ENCODE peak calls at places on chromosomes 4 and X, in four cellular contexts. One of them, this sample, is unnamed.

GRCh38 chr4:7067523-7068278 is at the start of gene GRPEL1:
- DNase-seq in astrocyte of the spinal cord: peak
- DNase-seq in mucosa of descending colon: peak
- DNase-seq in right atrium auricular region: peak
- DNase-seq in this sample: peak

GRCh38 chr4:66465111-66465510 is 794.8 kb upstream of the EPHA5 start:
- DNase-seq in astrocyte of the spinal cord: peak
- DNase-seq in mucosa of descending colon: no peak
- DNase-seq in right atrium auricular region: no peak
- DNase-seq in this sample: peak

GRCh38 chrX:65596270-65596669 is 61.7 kb upstream of the LAS1L start:
- DNase-seq in astrocyte of the spinal cord: peak
- DNase-seq in mucosa of descending colon: peak
- DNase-seq in right atrium auricular region: no peak
- DNase-seq in this sample: peak

GRCh38 chrX:11557120-11557519 is 108.6 kb downstream of the ARHGAP6 start:
- DNase-seq in astrocyte of the spinal cord: peak
- DNase-seq in mucosa of descending colon: no peak
- DNase-seq in right atrium auricular region: no peak
- DNase-seq in this sample: peak

GRCh38 chrX:107753186-107753585 is 22.4 kb downstream of the TSC22D3 start:
- DNase-seq in astrocyte of the spinal cord: no peak
- DNase-seq in mucosa of descending colon: no peak
- DNase-seq in right atrium auricular region: no peak
- DNase-seq in this sample: no peak

GRCh38 chrX:71111141-71111843 is at the start of gene IL2RG:
- DNase-seq in astrocyte of the spinal cord: no peak
- DNase-seq in mucosa of descending colon: peak
- DNase-seq in right atrium auricular region: no peak
- DNase-seq in this sample: no peak

GRCh38 chrX:24838624-24839023 is 144.9 kb downstream of the POLA1 start:
- DNase-seq in astrocyte of the spinal cord: peak
- DNase-seq in mucosa of descending colon: peak
- DNase-seq in right atrium auricular region: no peak
- DNase-seq in this sample: peak

GRCh38 chr4:152850377-152850776 is 70.6 kb downstream of the ARFIP1 start:
- DNase-seq in astrocyte of the spinal cord: no peak
- DNase-seq in mucosa of descending colon: peak
- DNase-seq in right atrium auricular region: no peak
- DNase-seq in this sample: peak

GRCh38 chr4:151166662-151167061 is 67.2 kb downstream of the RPS3A start:
- DNase-seq in astrocyte of the spinal cord: no peak
- DNase-seq in mucosa of descending colon: no peak
- DNase-seq in right atrium auricular region: no peak
- DNase-seq in this sample: no peak

GRCh38 chr4:7571736-7572135 is 137.0 kb upstream of the PSAPL1 start:
- DNase-seq in astrocyte of the spinal cord: no peak
- DNase-seq in mucosa of descending colon: no peak
- DNase-seq in right atrium auricular region: no peak
- DNase-seq in this sample: no peak

GRCh38 chrX:68795741-68796140 is 33.1 kb upstream of the EFNB1 start:
- DNase-seq in astrocyte of the spinal cord: no peak
- DNase-seq in mucosa of descending colon: no peak
- DNase-seq in right atrium auricular region: no peak
- DNase-seq in this sample: no peak

GRCh38 chr4:91837608-91838029 is 466.1 kb upstream of the GRID2 start:
- DNase-seq in astrocyte of the spinal cord: peak
- DNase-seq in mucosa of descending colon: no peak
- DNase-seq in right atrium auricular region: no peak
- DNase-seq in this sample: peak

GRCh38 chr4:92339671-92340070 is 35.9 kb downstream of the GRID2 start:
- DNase-seq in astrocyte of the spinal cord: no peak
- DNase-seq in mucosa of descending colon: no peak
- DNase-seq in right atrium auricular region: no peak
- DNase-seq in this sample: no peak

DNA sequence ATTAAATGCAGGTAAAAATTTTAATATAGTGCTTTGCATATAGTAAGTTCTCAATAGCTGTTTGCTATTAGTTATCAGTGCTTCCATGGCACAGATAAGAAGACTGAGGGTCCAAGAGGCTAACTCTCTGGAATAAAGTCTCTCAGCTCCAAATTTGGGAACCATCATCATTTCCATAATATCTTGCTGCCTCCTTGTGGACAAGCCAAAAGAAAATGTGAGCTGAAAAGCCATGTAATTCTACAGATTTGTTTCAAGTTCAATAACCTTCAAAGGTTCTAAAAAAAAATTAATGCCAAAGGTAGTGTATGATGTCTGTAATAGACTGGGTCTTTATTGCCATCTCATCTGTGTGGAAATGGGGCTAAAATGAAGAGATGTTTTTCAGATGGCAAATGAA is 136.9 kb upstream of the VCX start:
- DNase-seq in astrocyte of the spinal cord: peak
- DNase-seq in mucosa of descending colon: no peak
- DNase-seq in right atrium auricular region: no peak
- DNase-seq in this sample: no peak
- TF ChIP-seq CTCF in astrocyte of the spinal cord: peak
- TF ChIP-seq CTCF in mucosa of descending colon: no peak
- TF ChIP-seq CTCF in right atrium auricular region: no peak
- TF ChIP-seq CTCF in this sample: peak

GRCh38 chr4:88528861-88529260 is 5.3 kb upstream of the PYURF start:
- DNase-seq in astrocyte of the spinal cord: no peak
- DNase-seq in mucosa of descending colon: no peak
- DNase-seq in right atrium auricular region: no peak
- DNase-seq in this sample: peak
- TF ChIP-seq CTCF in astrocyte of the spinal cord: no peak
- TF ChIP-seq CTCF in mucosa of descending colon: no peak
- TF ChIP-seq CTCF in right atrium auricular region: no peak
- TF ChIP-seq CTCF in this sample: no peak

DNA sequence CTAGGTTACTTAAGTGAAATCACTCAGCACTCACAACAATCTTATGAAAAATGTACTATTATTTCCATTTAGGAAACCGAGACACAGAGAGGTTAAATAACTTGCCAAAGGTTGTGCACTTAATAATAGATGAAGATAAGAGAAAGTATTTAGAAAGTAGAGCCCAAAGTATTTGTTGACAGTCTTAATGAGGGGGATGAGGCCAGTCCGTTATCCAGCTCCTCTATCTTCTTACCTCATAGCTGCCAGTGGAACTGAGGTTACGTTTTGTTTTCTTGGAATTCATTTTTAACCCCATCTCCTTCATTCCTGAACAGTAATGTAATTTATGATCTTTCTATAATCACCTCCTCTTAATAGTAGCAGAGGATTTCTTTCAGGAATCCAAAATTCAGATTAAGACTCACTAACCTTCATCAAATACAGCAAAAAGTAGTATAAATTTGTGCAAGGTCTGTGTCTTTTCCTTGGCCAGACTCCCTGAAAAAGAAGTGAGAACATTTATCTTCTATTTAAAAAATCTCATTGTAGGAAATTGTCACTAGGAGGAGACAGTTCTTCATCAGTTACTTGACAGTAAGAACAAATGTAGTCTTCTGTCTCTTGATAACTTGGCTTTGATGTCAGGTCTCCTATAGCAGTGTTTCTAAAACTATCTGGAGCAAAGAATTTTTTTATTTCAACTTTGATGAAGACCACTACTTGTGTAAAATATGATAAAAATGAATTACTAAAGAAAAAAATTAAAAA is 35.5 kb downstream of the F8 start:
- DNase-seq in astrocyte of the spinal cord: no peak
- DNase-seq in mucosa of descending colon: no peak
- DNase-seq in right atrium auricular region: no peak
- DNase-seq in this sample: peak
- TF ChIP-seq CTCF in astrocyte of the spinal cord: no peak
- TF ChIP-seq CTCF in mucosa of descending colon: no peak
- TF ChIP-seq CTCF in right atrium auricular region: no peak
- TF ChIP-seq CTCF in this sample: peak

DNA sequence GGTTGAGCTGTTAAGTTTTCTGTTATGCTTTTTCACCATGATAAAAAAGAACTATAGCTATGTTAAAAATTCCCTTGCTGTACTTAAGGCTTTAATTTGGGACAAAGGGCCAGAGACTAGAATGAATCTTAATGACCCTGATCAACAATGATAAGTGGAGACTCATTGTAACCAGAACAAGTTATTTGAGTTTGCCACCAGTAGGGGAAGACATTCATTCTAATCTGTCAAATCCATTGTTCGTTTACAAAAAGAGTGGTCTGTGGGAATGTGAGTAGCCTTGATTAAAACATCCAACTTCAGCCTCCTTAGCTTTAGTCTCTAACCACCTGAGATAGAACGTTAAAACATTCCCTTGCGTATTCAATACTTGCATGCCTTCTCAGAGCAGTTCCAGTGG is 66.0 kb downstream of the EGF start:
- DNase-seq in astrocyte of the spinal cord: no peak
- DNase-seq in mucosa of descending colon: no peak
- DNase-seq in right atrium auricular region: no peak
- DNase-seq in this sample: no peak
- TF ChIP-seq CTCF in astrocyte of the spinal cord: peak
- TF ChIP-seq CTCF in mucosa of descending colon: no peak
- TF ChIP-seq CTCF in right atrium auricular region: no peak
- TF ChIP-seq CTCF in this sample: peak

DNA sequence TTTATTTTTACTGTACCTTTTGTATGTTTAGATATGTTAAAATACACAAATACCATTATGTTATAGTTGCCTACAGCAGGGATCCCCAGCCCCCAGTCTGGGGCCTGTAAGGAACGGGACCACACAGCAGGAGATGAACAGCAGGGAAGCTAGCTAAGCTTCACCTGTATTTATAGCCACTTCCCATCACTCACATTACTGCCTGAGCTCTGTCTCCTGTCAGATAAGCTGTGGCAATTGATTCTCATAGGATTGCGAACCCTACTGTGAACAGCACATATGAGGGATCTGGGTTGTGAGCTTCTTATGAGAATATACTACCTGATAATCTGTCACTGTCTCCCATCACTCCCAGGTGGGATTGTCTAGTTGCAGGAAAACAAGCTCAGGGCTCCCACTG is 73.9 kb downstream of the BMPR1B start:
- DNase-seq in astrocyte of the spinal cord: no peak
- DNase-seq in mucosa of descending colon: no peak
- DNase-seq in right atrium auricular region: no peak
- DNase-seq in this sample: no peak
- TF ChIP-seq CTCF in astrocyte of the spinal cord: no peak
- TF ChIP-seq CTCF in mucosa of descending colon: no peak
- TF ChIP-seq CTCF in right atrium auricular region: no peak
- TF ChIP-seq CTCF in this sample: no peak

GRCh38 chrX:74422576-74423288 is 1.4 kb downstream of the SLC16A2 start:
- DNase-seq in astrocyte of the spinal cord: peak
- DNase-seq in mucosa of descending colon: peak
- DNase-seq in right atrium auricular region: peak
- DNase-seq in this sample: peak
- TF ChIP-seq CTCF in astrocyte of the spinal cord: peak
- TF ChIP-seq CTCF in mucosa of descending colon: no peak
- TF ChIP-seq CTCF in right atrium auricular region: no peak
- TF ChIP-seq CTCF in this sample: peak

DNA sequence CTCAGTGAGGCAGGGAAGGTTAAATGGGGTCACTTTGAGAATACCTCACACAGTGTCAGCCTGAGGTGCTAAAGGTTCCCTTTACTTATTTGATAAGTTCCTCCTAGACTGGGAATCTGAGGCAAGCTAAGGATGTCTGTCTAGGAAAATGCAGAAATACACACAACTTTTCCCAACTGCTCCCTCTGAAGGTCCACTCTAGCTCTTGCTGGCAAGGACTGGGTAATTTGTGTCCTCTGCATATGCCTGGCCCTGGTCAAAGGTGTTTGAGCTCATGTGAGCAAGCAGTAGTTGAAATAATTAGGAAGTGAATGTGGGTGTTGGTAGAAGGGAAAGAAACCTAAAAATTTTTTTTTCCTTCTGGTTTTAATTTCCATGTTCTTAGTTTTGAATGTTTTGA is 21.3 kb downstream of the TXLNG start:
- DNase-seq in astrocyte of the spinal cord: peak
- DNase-seq in mucosa of descending colon: no peak
- DNase-seq in right atrium auricular region: no peak
- DNase-seq in this sample: peak
- TF ChIP-seq CTCF in astrocyte of the spinal cord: peak
- TF ChIP-seq CTCF in mucosa of descending colon: no peak
- TF ChIP-seq CTCF in right atrium auricular region: no peak
- TF ChIP-seq CTCF in this sample: peak

GRCh38 chr4:110540606-110541440 is 64.9 kb downstream of the ENPEP start:
- DNase-seq in astrocyte of the spinal cord: peak
- DNase-seq in mucosa of descending colon: no peak
- DNase-seq in right atrium auricular region: no peak
- DNase-seq in this sample: peak
- TF ChIP-seq CTCF in astrocyte of the spinal cord: no peak
- TF ChIP-seq CTCF in mucosa of descending colon: no peak
- TF ChIP-seq CTCF in right atrium auricular region: no peak
- TF ChIP-seq CTCF in this sample: no peak

GRCh38 chr4:103802766-103803165 is 83.0 kb upstream of the TACR3 start:
- DNase-seq in astrocyte of the spinal cord: no peak
- DNase-seq in mucosa of descending colon: no peak
- DNase-seq in right atrium auricular region: no peak
- DNase-seq in this sample: no peak
- TF ChIP-seq CTCF in astrocyte of the spinal cord: no peak
- TF ChIP-seq CTCF in mucosa of descending colon: no peak
- TF ChIP-seq CTCF in right atrium auricular region: no peak
- TF ChIP-seq CTCF in this sample: no peak